ENCODE peak calls at places on chromosome 20, in four cellular contexts. R, Y, V and H are unnamed samples.

GRCh38 chr20:60192351-60192750 is 234.1 kb downstream of the CDH26 start:
- DNase-seq in V (no peak), Y (no peak), R (no peak), H (no peak)

GRCh38 chr20:31517373-31517772 is 3.1 kb downstream of the HM13 start:
- DNase-seq in V (no peak), Y (no peak), R (peak), H (peak)

GRCh38 chr20:51016521-51016920 is 6.4 kb downstream of the KCNG1 start:
- DNase-seq in V (no peak), R (no peak), Y (no peak), H (no peak)

GRCh38 chr20:59253779-59254319 is 46.6 kb upstream of the EDN3 start:
- DNase-seq in V (no peak), R (no peak), Y (no peak), H (no peak)

GRCh38 chr20:47927385-47927851 is 142.1 kb upstream of the SULF2 start:
- DNase-seq in R (peak), Y (no peak), V (no peak), H (no peak)

GRCh38 chr20:53736122-53736756 is 142.6 kb upstream of the ZNF217 start:
- DNase-seq in R (no peak), Y (no peak), V (no peak), H (no peak)

GRCh38 chr20:63736893-63737689 is 627 bp downstream of the LIME1 start:
- DNase-seq in R (no peak), V (no peak), Y (no peak), H (no peak)

GRCh38 chr20:20215976-20216727 is 151.8 kb upstream of the INSM1 start:
- DNase-seq in R (no peak), V (no peak), Y (no peak), H (no peak)

GRCh38 chr20:58199058-58199457 is 29.4 kb downstream of the ANKRD60 start:
- DNase-seq in R (no peak), Y (no peak), V (no peak), H (no peak)

GRCh38 chr20:51768759-51769517 is 748 bp upstream of the ATP9A start:
- DNase-seq in R (no peak), Y (peak), V (no peak), H (no peak)

GRCh38 chr20:50729925-50730764 is 1.2 kb upstream of the PARD6B start:
- DNase-seq in Y (no peak), V (no peak), R (peak), H (no peak)

GRCh38 chr20:45905505-45906079 is 6.4 kb downstream of the PLTP start:
- DNase-seq in V (no peak), Y (no peak), R (peak), H (no peak)

GRCh38 chr20:50395258-50395729 is 114.9 kb upstream of the PTPN1 start:
- DNase-seq in Y (no peak), R (peak), V (no peak), H (no peak)

GRCh38 chr20:51560550-51561307 is 18.2 kb upstream of the NFATC2 start:
- DNase-seq in Y (no peak), R (no peak), V (no peak), H (no peak)

GRCh38 chr20:12177657-12178293 is 260.1 kb downstream of the BTBD3 start:
- DNase-seq in R (no peak), Y (no peak), V (no peak), H (no peak)

GRCh38 chr20:48793776-48794175 is 34.0 kb downstream of the PREX1 start:
- DNase-seq in Y (no peak), R (no peak), V (no peak), H (no peak)

GRCh38 chr20:64222273-64222672 is 33.3 kb upstream of the PCMTD2 start:
- DNase-seq in R (peak), V (no peak), Y (no peak), H (no peak)

GRCh38 chr20:4472906-4473305 is 248.8 kb upstream of the PRND start:
- DNase-seq in V (no peak), Y (no peak), R (no peak), H (no peak)

GRCh38 chr20:44494266-44494665 is 18.6 kb downstream of the TTPAL start:
- DNase-seq in Y (no peak), R (peak), V (no peak), H (no peak)

GRCh38 chr20:43744966-43745733 is 18.3 kb upstream of the GTSF1L start:
- DNase-seq in R (no peak), Y (no peak), V (no peak), H (no peak)

GRCh38 chr20:61193164-61193563 is 58.9 kb upstream of the CDH4 start:
- DNase-seq in R (no peak), V (no peak), Y (no peak), H (no peak)

GRCh38 chr20:41321003-41321402 is 3.5 kb upstream of the ZHX3 start:
- DNase-seq in R (no peak), Y (no peak), V (no peak), H (no peak)

GRCh38 chr20:36572701-36573102 is 695 bp upstream of the TGIF2 start:
- DNase-seq in R (no peak), Y (no peak), V (no peak), H (no peak)

GRCh38 chr20:18288748-18289705 is 700 bp downstream of the ZNF133 start:
- DNase-seq in Y (no peak), V (no peak), R (peak), H (no peak)

GRCh38 chr20:33787253-33787891 is 23.8 kb upstream of the CHMP4B start:
- DNase-seq in R (no peak), Y (no peak), V (no peak), H (peak)

GRCh38 chr20:4470375-4470774 is 251.3 kb upstream of the PRND start:
- DNase-seq in R (peak), V (no peak), Y (no peak), H (no peak)

GRCh38 chr20:59933296-59933848 is at the start of gene SYCP2:
- DNase-seq in V (no peak), Y (no peak), R (peak), H (no peak)

GRCh38 chr20:21496452-21496851 is 17.4 kb downstream of the NKX2-2 start:
- DNase-seq in Y (no peak), V (no peak), R (no peak), H (no peak)

GRCh38 chr20:18279231-18279630 is 9.1 kb upstream of the ZNF133 start:
- DNase-seq in R (no peak), V (no peak), Y (no peak), H (no peak)

GRCh38 chr20:51767867-51768758 is at the start of gene ATP9A:
- DNase-seq in R (no peak), V (no peak), Y (peak), H (no peak)